ENCODE peak calls at places on chromosomes 6 and 20, in ten cellular contexts. One of them, this sample, is unnamed.

GRCh38 chr6:44275749-44276648 is 5.7 kb downstream of the TMEM151B start:
- DNase-seq in GM23338: peak
- DNase-seq in breast epithelium: no peak
- DNase-seq in BJ: no peak
- DNase-seq in 8988T: no peak
- DNase-seq in right lobe of liver: no peak
- DNase-seq in effector CD4-positive, alpha-beta T cell: no peak
- DNase-seq in EL: no peak
- DNase-seq in left lobe of liver: no peak
- DNase-seq in AG09309: no peak
- DNase-seq in this sample: no peak

GRCh38 chr6:80366721-80367120 is 260.2 kb downstream of the BCKDHB start:
- DNase-seq in GM23338: no peak
- DNase-seq in breast epithelium: no peak
- DNase-seq in BJ: no peak
- DNase-seq in 8988T: no peak
- DNase-seq in right lobe of liver: no peak
- DNase-seq in effector CD4-positive, alpha-beta T cell: no peak
- DNase-seq in EL: peak
- DNase-seq in left lobe of liver: no peak
- DNase-seq in AG09309: no peak
- DNase-seq in this sample: no peak

GRCh38 chr6:51855310-51856082 is 231.9 kb downstream of the PKHD1 start:
- DNase-seq in GM23338: peak
- DNase-seq in breast epithelium: no peak
- DNase-seq in BJ: no peak
- DNase-seq in 8988T: peak
- DNase-seq in right lobe of liver: no peak
- DNase-seq in effector CD4-positive, alpha-beta T cell: no peak
- DNase-seq in EL: peak
- DNase-seq in left lobe of liver: no peak
- DNase-seq in AG09309: peak
- DNase-seq in this sample: no peak

GRCh38 chr6:115984809-115985208 is 75.9 kb downstream of the FRK start:
- DNase-seq in GM23338: no peak
- DNase-seq in breast epithelium: no peak
- DNase-seq in BJ: no peak
- DNase-seq in 8988T: no peak
- DNase-seq in right lobe of liver: no peak
- DNase-seq in effector CD4-positive, alpha-beta T cell: no peak
- DNase-seq in EL: no peak
- DNase-seq in left lobe of liver: no peak
- DNase-seq in AG09309: no peak
- DNase-seq in this sample: no peak

GRCh38 chr20:46375771-46376170 is 30.6 kb downstream of the ELMO2 start:
- DNase-seq in GM23338: no peak
- DNase-seq in breast epithelium: no peak
- DNase-seq in BJ: no peak
- DNase-seq in 8988T: no peak
- DNase-seq in right lobe of liver: no peak
- DNase-seq in effector CD4-positive, alpha-beta T cell: no peak
- DNase-seq in EL: peak
- DNase-seq in left lobe of liver: no peak
- DNase-seq in AG09309: no peak
- DNase-seq in this sample: no peak

GRCh38 chr6:7787137-7787575 is 61.3 kb downstream of the BMP6 start:
- DNase-seq in GM23338: no peak
- DNase-seq in breast epithelium: peak
- DNase-seq in BJ: peak
- DNase-seq in 8988T: no peak
- DNase-seq in right lobe of liver: no peak
- DNase-seq in effector CD4-positive, alpha-beta T cell: no peak
- DNase-seq in EL: peak
- DNase-seq in left lobe of liver: no peak
- DNase-seq in AG09309: peak
- DNase-seq in this sample: no peak

GRCh38 chr6:31701666-31702420 is 1.3 kb downstream of the ABHD16A start:
- DNase-seq in GM23338: no peak
- DNase-seq in breast epithelium: no peak
- DNase-seq in BJ: no peak
- DNase-seq in 8988T: no peak
- DNase-seq in right lobe of liver: peak
- DNase-seq in effector CD4-positive, alpha-beta T cell: no peak
- DNase-seq in EL: peak
- DNase-seq in left lobe of liver: peak
- DNase-seq in AG09309: no peak
- DNase-seq in this sample: peak

GRCh38 chr6:170429457-170429856 is 122.9 kb downstream of the FAM120B start:
- DNase-seq in GM23338: peak
- DNase-seq in breast epithelium: no peak
- DNase-seq in BJ: no peak
- DNase-seq in 8988T: no peak
- DNase-seq in right lobe of liver: no peak
- DNase-seq in effector CD4-positive, alpha-beta T cell: no peak
- DNase-seq in EL: no peak
- DNase-seq in left lobe of liver: peak
- DNase-seq in AG09309: no peak
- DNase-seq in this sample: no peak

GRCh38 chr6:96811670-96812069 is 25.6 kb downstream of the GPR63 start:
- DNase-seq in GM23338: no peak
- DNase-seq in breast epithelium: no peak
- DNase-seq in BJ: no peak
- DNase-seq in 8988T: no peak
- DNase-seq in right lobe of liver: no peak
- DNase-seq in effector CD4-positive, alpha-beta T cell: no peak
- DNase-seq in EL: no peak
- DNase-seq in left lobe of liver: no peak
- DNase-seq in AG09309: no peak
- DNase-seq in this sample: no peak

GRCh38 chr6:106186172-106186571 is 100.0 kb downstream of the PRDM1 start:
- DNase-seq in GM23338: no peak
- DNase-seq in breast epithelium: no peak
- DNase-seq in BJ: no peak
- DNase-seq in 8988T: no peak
- DNase-seq in right lobe of liver: no peak
- DNase-seq in effector CD4-positive, alpha-beta T cell: no peak
- DNase-seq in EL: no peak
- DNase-seq in left lobe of liver: no peak
- DNase-seq in AG09309: no peak
- DNase-seq in this sample: no peak

GRCh38 chr6:109296305-109296915 is 85.9 kb downstream of the CD164 start:
- DNase-seq in GM23338: no peak
- DNase-seq in breast epithelium: no peak
- DNase-seq in BJ: no peak
- DNase-seq in 8988T: no peak
- DNase-seq in right lobe of liver: no peak
- DNase-seq in effector CD4-positive, alpha-beta T cell: no peak
- DNase-seq in EL: no peak
- DNase-seq in left lobe of liver: no peak
- DNase-seq in AG09309: no peak
- DNase-seq in this sample: peak

GRCh38 chr6:93392797-93393196 is 26.6 kb downstream of the EPHA7 start:
- DNase-seq in GM23338: no peak
- DNase-seq in breast epithelium: no peak
- DNase-seq in BJ: no peak
- DNase-seq in 8988T: no peak
- DNase-seq in right lobe of liver: no peak
- DNase-seq in effector CD4-positive, alpha-beta T cell: no peak
- DNase-seq in EL: no peak
- DNase-seq in left lobe of liver: no peak
- DNase-seq in AG09309: no peak
- DNase-seq in this sample: no peak

GRCh38 chr6:18388942-18389341 is 1.8 kb downstream of the RNF144B start:
- DNase-seq in GM23338: peak
- DNase-seq in breast epithelium: no peak
- DNase-seq in BJ: peak
- DNase-seq in 8988T: no peak
- DNase-seq in right lobe of liver: no peak
- DNase-seq in effector CD4-positive, alpha-beta T cell: no peak
- DNase-seq in EL: peak
- DNase-seq in left lobe of liver: no peak
- DNase-seq in AG09309: peak
- DNase-seq in this sample: no peak

GRCh38 chr20:32969356-32970114 is 34.7 kb downstream of the SUN5 start:
- DNase-seq in GM23338: no peak
- DNase-seq in breast epithelium: peak
- DNase-seq in BJ: no peak
- DNase-seq in 8988T: no peak
- DNase-seq in right lobe of liver: no peak
- DNase-seq in effector CD4-positive, alpha-beta T cell: no peak
- DNase-seq in EL: no peak
- DNase-seq in left lobe of liver: peak
- DNase-seq in AG09309: no peak
- DNase-seq in this sample: no peak

GRCh38 chr6:90044833-90045337 is 150.6 kb downstream of the GJA10 start:
- DNase-seq in GM23338: no peak
- DNase-seq in breast epithelium: no peak
- DNase-seq in BJ: peak
- DNase-seq in 8988T: no peak
- DNase-seq in right lobe of liver: no peak
- DNase-seq in effector CD4-positive, alpha-beta T cell: no peak
- DNase-seq in EL: peak
- DNase-seq in left lobe of liver: no peak
- DNase-seq in AG09309: peak
- DNase-seq in this sample: no peak

GRCh38 chr6:129567374-129567773 is 142.6 kb downstream of the ARHGAP18 start:
- DNase-seq in GM23338: peak
- DNase-seq in breast epithelium: no peak
- DNase-seq in BJ: no peak
- DNase-seq in 8988T: no peak
- DNase-seq in right lobe of liver: no peak
- DNase-seq in effector CD4-positive, alpha-beta T cell: no peak
- DNase-seq in EL: peak
- DNase-seq in left lobe of liver: no peak
- DNase-seq in AG09309: no peak
- DNase-seq in this sample: no peak

GRCh38 chr20:22429175-22430153 is 154.9 kb downstream of the FOXA2 start:
- DNase-seq in GM23338: no peak
- DNase-seq in breast epithelium: no peak
- DNase-seq in BJ: no peak
- DNase-seq in 8988T: no peak
- DNase-seq in right lobe of liver: peak
- DNase-seq in effector CD4-positive, alpha-beta T cell: no peak
- DNase-seq in EL: no peak
- DNase-seq in left lobe of liver: peak
- DNase-seq in AG09309: no peak
- DNase-seq in this sample: no peak

GRCh38 chr6:117676577-117677218 is 1.4 kb downstream of the NUS1 start:
- DNase-seq in GM23338: peak
- DNase-seq in breast epithelium: no peak
- DNase-seq in BJ: no peak
- DNase-seq in 8988T: no peak
- DNase-seq in right lobe of liver: no peak
- DNase-seq in effector CD4-positive, alpha-beta T cell: no peak
- DNase-seq in EL: peak
- DNase-seq in left lobe of liver: no peak
- DNase-seq in AG09309: no peak
- DNase-seq in this sample: no peak

GRCh38 chr20:10644458-10645204 is 29.2 kb downstream of the JAG1 start:
- DNase-seq in GM23338: no peak
- DNase-seq in breast epithelium: no peak
- DNase-seq in BJ: no peak
- DNase-seq in 8988T: no peak
- DNase-seq in right lobe of liver: no peak
- DNase-seq in effector CD4-positive, alpha-beta T cell: no peak
- DNase-seq in EL: no peak
- DNase-seq in left lobe of liver: no peak
- DNase-seq in AG09309: no peak
- DNase-seq in this sample: no peak

GRCh38 chr6:12769556-12770255 is 53.1 kb downstream of the PHACTR1 start:
- DNase-seq in GM23338: no peak
- DNase-seq in breast epithelium: no peak
- DNase-seq in BJ: no peak
- DNase-seq in 8988T: no peak
- DNase-seq in right lobe of liver: no peak
- DNase-seq in effector CD4-positive, alpha-beta T cell: no peak
- DNase-seq in EL: peak
- DNase-seq in left lobe of liver: no peak
- DNase-seq in AG09309: no peak
- DNase-seq in this sample: no peak

GRCh38 chr6:52241819-52242218 is 2.5 kb downstream of the IL17F start:
- DNase-seq in GM23338: no peak
- DNase-seq in breast epithelium: no peak
- DNase-seq in BJ: no peak
- DNase-seq in 8988T: no peak
- DNase-seq in right lobe of liver: no peak
- DNase-seq in effector CD4-positive, alpha-beta T cell: no peak
- DNase-seq in EL: no peak
- DNase-seq in left lobe of liver: no peak
- DNase-seq in AG09309: no peak
- DNase-seq in this sample: no peak

GRCh38 chr20:37944456-37944981 is 41.6 kb downstream of the VSTM2L start:
- DNase-seq in GM23338: no peak
- DNase-seq in breast epithelium: peak
- DNase-seq in BJ: no peak
- DNase-seq in 8988T: no peak
- DNase-seq in right lobe of liver: peak
- DNase-seq in effector CD4-positive, alpha-beta T cell: no peak
- DNase-seq in EL: no peak
- DNase-seq in left lobe of liver: peak
- DNase-seq in AG09309: no peak
- DNase-seq in this sample: no peak

GRCh38 chr6:39886871-39887270 is 47.4 kb downstream of the MOCS1 start:
- DNase-seq in GM23338: no peak
- DNase-seq in breast epithelium: no peak
- DNase-seq in BJ: no peak
- DNase-seq in 8988T: no peak
- DNase-seq in right lobe of liver: no peak
- DNase-seq in effector CD4-positive, alpha-beta T cell: no peak
- DNase-seq in EL: no peak
- DNase-seq in left lobe of liver: no peak
- DNase-seq in AG09309: no peak
- DNase-seq in this sample: no peak

GRCh38 chr20:14498809-14499208 is 161.4 kb upstream of the FLRT3 start:
- DNase-seq in GM23338: peak
- DNase-seq in breast epithelium: no peak
- DNase-seq in BJ: no peak
- DNase-seq in 8988T: no peak
- DNase-seq in right lobe of liver: no peak
- DNase-seq in effector CD4-positive, alpha-beta T cell: no peak
- DNase-seq in EL: no peak
- DNase-seq in left lobe of liver: no peak
- DNase-seq in AG09309: no peak
- DNase-seq in this sample: no peak

GRCh38 chr6:147390909-147391536 is 117.5 kb upstream of the SAMD5 start:
- DNase-seq in GM23338: peak
- DNase-seq in breast epithelium: no peak
- DNase-seq in BJ: no peak
- DNase-seq in 8988T: no peak
- DNase-seq in right lobe of liver: no peak
- DNase-seq in effector CD4-positive, alpha-beta T cell: no peak
- DNase-seq in EL: peak
- DNase-seq in left lobe of liver: no peak
- DNase-seq in AG09309: no peak
- DNase-seq in this sample: no peak

GRCh38 chr6:43639984-43640800 is 4.6 kb downstream of the MAD2L1BP start:
- DNase-seq in GM23338: no peak
- DNase-seq in breast epithelium: no peak
- DNase-seq in BJ: no peak
- DNase-seq in 8988T: no peak
- DNase-seq in right lobe of liver: no peak
- DNase-seq in effector CD4-positive, alpha-beta T cell: no peak
- DNase-seq in EL: no peak
- DNase-seq in left lobe of liver: no peak
- DNase-seq in AG09309: no peak
- DNase-seq in this sample: no peak

GRCh38 chr20:41005361-41005729 is 23.3 kb upstream of the TOP1 start:
- DNase-seq in GM23338: no peak
- DNase-seq in breast epithelium: peak
- DNase-seq in BJ: peak
- DNase-seq in 8988T: peak
- DNase-seq in right lobe of liver: peak
- DNase-seq in effector CD4-positive, alpha-beta T cell: no peak
- DNase-seq in EL: peak
- DNase-seq in left lobe of liver: peak
- DNase-seq in AG09309: peak
- DNase-seq in this sample: no peak

This sample was measured in NCI-H1436 treated with DMSO at 0.1 percent for 48 hours.